ENCODE peak calls at places on chromosomes 12 and 14, in nine cellular contexts. O is esophagus mucosa; J is upper lobe of left lung; S is naive thymus-derived CD4-positive, alpha-beta T cell; U is stimulated activated naive CD8-positive, alpha-beta T cell treated with anti-CD3 and anti-CD28 coated beads, Interleukin-15, Interleukin-2, amounts not matched to agents 100 U/mL and 50 U/mL, for 24 hours; T is A549; R is activated CD4-positive, alpha-beta T cell treated with anti-CD3 and anti-CD28 coated beads for 36 hours; W is heart left ventricle; B is stimulated activated memory B cell treated with anti-CD40 and anti-IgM and Interleukin-4, amounts not matched to agents 10 μg/mL and 1 μg/mL and 100 μg/mL, for 72 hours. Z is an unnamed sample.

GRCh38 chr14:34098045-34098984 is 147.4 kb upstream of the EGLN3 start:
- ATAC-seq in O (peak), J (no peak), S (no peak), U (no peak), T (peak), R (no peak), W (peak), B (no peak), Z (peak)

GRCh38 chr12:111754671-111755070 is 12.1 kb upstream of the ALDH2 start:
- ATAC-seq in O (no peak), J (no peak), S (no peak), U (no peak), T (no peak), R (no peak), W (peak), B (no peak), Z (no peak)

GRCh38 chr12:98162906-98163678 is 352.3 kb upstream of the TMPO start:
- ATAC-seq in O (no peak), J (no peak), S (no peak), U (no peak), T (no peak), R (no peak), W (peak), B (no peak), Z (no peak)

GRCh38 chr12:10131101-10131632 is 1.2 kb upstream of the CLEC7A start:
- ATAC-seq in O (no peak), J (no peak), S (no peak), U (no peak), T (no peak), R (no peak), W (no peak), B (no peak), Z (no peak)

GRCh38 chr14:93059917-93060545 is 55.7 kb downstream of the ITPK1 start:
- ATAC-seq in O (no peak), J (no peak), S (no peak), U (peak), T (peak), R (peak), W (no peak), B (peak), Z (no peak)

GRCh38 chr14:101963611-101964296 is 619 bp upstream of the DYNC1H1 start:
- ATAC-seq in O (no peak), J (no peak), S (no peak), U (no peak), T (no peak), R (peak), W (no peak), B (no peak), Z (no peak)

GRCh38 chr14:68307769-68308168 is 485.1 kb downstream of the ZFP36L1 start:
- ATAC-seq in O (no peak), J (no peak), S (no peak), U (no peak), T (no peak), R (no peak), W (peak), B (no peak), Z (no peak)

GRCh38 chr12:9115731-9116689 is at the start of gene A2M:
- ATAC-seq in O (peak), J (peak), S (no peak), U (no peak), T (no peak), R (no peak), W (peak), B (no peak), Z (no peak)

GRCh38 chr14:92651793-92652382 is 96.5 kb downstream of the LGMN start:
- ATAC-seq in O (no peak), J (peak), S (peak), U (peak), T (no peak), R (peak), W (peak), B (peak), Z (no peak)

GRCh38 chr12:123111498-123112165 is 39.3 kb downstream of the PITPNM2 start:
- ATAC-seq in O (no peak), J (no peak), S (no peak), U (peak), T (no peak), R (no peak), W (no peak), B (no peak), Z (no peak)

GRCh38 chr14:64394973-64395633 is 7.0 kb downstream of the MTHFD1 start:
- ATAC-seq in O (no peak), J (no peak), S (no peak), U (no peak), T (no peak), R (no peak), W (no peak), B (no peak), Z (no peak)

GRCh38 chr12:108670066-108670631 is 36.5 kb upstream of the SELPLG start:
- ATAC-seq in O (no peak), J (no peak), S (no peak), U (no peak), T (no peak), R (no peak), W (no peak), B (no peak), Z (no peak)

GRCh38 chr12:53586745-53587144 is 39.4 kb downstream of the ATF7 start:
- ATAC-seq in O (no peak), J (no peak), S (no peak), U (no peak), T (no peak), R (peak), W (no peak), B (no peak), Z (no peak)

GRCh38 chr12:82517027-82517426 is 158.7 kb downstream of the METTL25 start:
- ATAC-seq in O (peak), J (no peak), S (no peak), U (no peak), T (peak), R (no peak), W (no peak), B (no peak), Z (no peak)

GRCh38 chr14:30445394-30445793 is 113.6 kb upstream of the G2E3 start:
- ATAC-seq in O (no peak), J (no peak), S (no peak), U (no peak), T (no peak), R (no peak), W (no peak), B (no peak), Z (no peak)

GRCh38 chr14:54047645-54048308 is 91.2 kb upstream of the BMP4 start:
- ATAC-seq in O (no peak), J (no peak), S (no peak), U (no peak), T (no peak), R (no peak), W (no peak), B (peak), Z (no peak)

GRCh38 chr12:88553941-88554658 is 26.2 kb downstream of the KITLG start:
- ATAC-seq in O (peak), J (peak), S (no peak), U (no peak), T (peak), R (no peak), W (no peak), B (no peak), Z (no peak)

GRCh38 chr14:67370830-67371229 is 10.7 kb downstream of the EIF2S1 start:
- ATAC-seq in O (no peak), J (no peak), S (no peak), U (peak), T (peak), R (peak), W (no peak), B (no peak), Z (peak)

GRCh38 chr12:52521581-52522266 is 1.5 kb upstream of the KRT5 start:
- ATAC-seq in O (peak), J (no peak), S (no peak), U (no peak), T (peak), R (no peak), W (no peak), B (no peak), Z (no peak)

GRCh38 chr14:88130057-88130432 is 125.1 kb downstream of the GPR65 start:
- ATAC-seq in O (no peak), J (peak), S (peak), U (no peak), T (no peak), R (peak), W (peak), B (peak), Z (peak)

GRCh38 chr12:109523071-109523470 is 45.6 kb downstream of the UBE3B start:
- ATAC-seq in O (no peak), J (peak), S (no peak), U (no peak), T (no peak), R (no peak), W (peak), B (no peak), Z (no peak)

GRCh38 chr14:69558774-69559173 is 15.9 kb downstream of the CCDC177 start:
- ATAC-seq in O (no peak), J (no peak), S (no peak), U (no peak), T (no peak), R (no peak), W (no peak), B (no peak), Z (no peak)

GRCh38 chr14:100289916-100290606 is 16.2 kb downstream of the SLC25A29 start:
- ATAC-seq in O (no peak), J (no peak), S (no peak), U (no peak), T (no peak), R (no peak), W (no peak), B (no peak), Z (no peak)

GRCh38 chr12:20404576-20405346 is 36.4 kb downstream of the PDE3A start:
- ATAC-seq in O (no peak), J (no peak), S (peak), U (no peak), T (no peak), R (no peak), W (peak), B (no peak), Z (no peak)

GRCh38 chr12:57215065-57215464 is 1.5 kb upstream of the NXPH4 start:
- ATAC-seq in O (no peak), J (no peak), S (no peak), U (no peak), T (peak), R (no peak), W (no peak), B (no peak), Z (no peak)

GRCh38 chr12:12008931-12009611 is 61.7 kb upstream of the BCL2L14 start:
- ATAC-seq in O (peak), J (peak), S (peak), U (peak), T (peak), R (peak), W (no peak), B (peak), Z (peak)

GRCh38 chr14:68948686-68949085 is 30.4 kb downstream of the ACTN1 start:
- ATAC-seq in O (no peak), J (no peak), S (no peak), U (no peak), T (no peak), R (no peak), W (peak), B (no peak), Z (no peak)

GRCh38 chr12:47812797-47813490 is 6.8 kb downstream of the HDAC7 start:
- ATAC-seq in O (peak), J (peak), S (peak), U (peak), T (peak), R (peak), W (peak), B (peak), Z (peak)

GRCh38 chr12:3049596-3050314 is 27.4 kb upstream of the TSPAN9 start:
- ATAC-seq in O (peak), J (no peak), S (no peak), U (no peak), T (no peak), R (no peak), W (no peak), B (peak), Z (no peak)

GRCh38 chr14:78848234-78848820 is 678.2 kb downstream of the NRXN3 start:
- ATAC-seq in O (peak), J (no peak), S (no peak), U (no peak), T (peak), R (peak), W (peak), B (no peak), Z (peak)

GRCh38 chr12:127304751-127305725 is 961.9 kb upstream of the TMEM132C start:
- ATAC-seq in O (no peak), J (no peak), S (no peak), U (no peak), T (no peak), R (no peak), W (no peak), B (no peak), Z (no peak)

GRCh38 chr14:69428289-69428998 is 30.0 kb downstream of the SLC39A9 start:
- ATAC-seq in O (no peak), J (no peak), S (peak), U (no peak), T (no peak), R (no peak), W (no peak), B (peak), Z (no peak)

GRCh38 chr12:45473636-45474035 is 255.9 kb upstream of the ARID2 start:
- ATAC-seq in O (no peak), J (no peak), S (no peak), U (no peak), T (no peak), R (no peak), W (no peak), B (no peak), Z (no peak)

GRCh38 chr14:86675059-86675458 is 1145.1 kb downstream of the FLRT2 start:
- ATAC-seq in O (no peak), J (no peak), S (no peak), U (no peak), T (no peak), R (no peak), W (no peak), B (no peak), Z (no peak)

GRCh38 chr12:66066071-66066928 is 64.2 kb downstream of the LLPH start:
- ATAC-seq in O (no peak), J (no peak), S (no peak), U (peak), T (peak), R (peak), W (no peak), B (no peak), Z (no peak)

GRCh38 chr12:54259194-54260011 is 20.5 kb downstream of the CBX5 start:
- ATAC-seq in O (peak), J (peak), S (peak), U (peak), T (peak), R (peak), W (peak), B (peak), Z (peak)

GRCh38 chr12:117124421-117125274 is 25.4 kb upstream of the TESC start:
- ATAC-seq in O (no peak), J (no peak), S (no peak), U (peak), T (peak), R (peak), W (no peak), B (no peak), Z (no peak)